ENCODE peak calls at places on chromosomes 13 and 19, in seven cellular contexts. N, O, W, R, I, D and B are unnamed samples.

GRCh38 chr13:77378662-77379061 is 51.8 kb upstream of the MYCBP2 start:
- DNase-seq in N (no peak), O (no peak), W (no peak), R (no peak), I (no peak), D (no peak), B (no peak)

GRCh38 chr13:78806457-78806856 is 147.5 kb upstream of the OBI1 start:
- DNase-seq in N (no peak), O (no peak), W (peak), R (no peak), I (no peak), D (peak), B (no peak)

GRCh38 chr19:30447276-30447870 is 75.2 kb downstream of the ZNF536 start:
- DNase-seq in N (no peak), O (no peak), W (no peak), R (no peak), I (no peak), D (no peak), B (no peak)

GRCh38 chr19:13795595-13796300 is 505 bp downstream of the ZSWIM4 start:
- DNase-seq in N (no peak), O (no peak), W (no peak), R (no peak), I (peak), D (no peak), B (no peak)

GRCh38 chr13:62678039-62678438 is 1262.4 kb upstream of the PCDH20 start:
- DNase-seq in N (no peak), O (no peak), W (no peak), R (no peak), I (no peak), D (no peak), B (no peak)

GRCh38 chr13:88031980-88032562 is 360.9 kb downstream of the SLITRK5 start:
- DNase-seq in N (no peak), O (no peak), W (no peak), R (no peak), I (no peak), D (no peak), B (no peak)

GRCh38 chr13:51959773-51960172 is 51.5 kb downstream of the ATP7B start:
- DNase-seq in N (no peak), O (no peak), W (peak), R (no peak), I (no peak), D (no peak), B (no peak)

GRCh38 chr19:55483681-55484361 is 1.2 kb upstream of the NAT14 start:
- DNase-seq in N (no peak), O (no peak), W (no peak), R (peak), I (no peak), D (no peak), B (no peak)

GRCh38 chr19:6828698-6829633 is 56.5 kb downstream of the VAV1 start:
- DNase-seq in N (peak), O (peak), W (peak), R (no peak), I (no peak), D (no peak), B (peak)

GRCh38 chr19:1009043-1009975 is 9.1 kb downstream of the GRIN3B start:
- DNase-seq in N (no peak), O (no peak), W (no peak), R (no peak), I (no peak), D (no peak), B (no peak)

DNA sequence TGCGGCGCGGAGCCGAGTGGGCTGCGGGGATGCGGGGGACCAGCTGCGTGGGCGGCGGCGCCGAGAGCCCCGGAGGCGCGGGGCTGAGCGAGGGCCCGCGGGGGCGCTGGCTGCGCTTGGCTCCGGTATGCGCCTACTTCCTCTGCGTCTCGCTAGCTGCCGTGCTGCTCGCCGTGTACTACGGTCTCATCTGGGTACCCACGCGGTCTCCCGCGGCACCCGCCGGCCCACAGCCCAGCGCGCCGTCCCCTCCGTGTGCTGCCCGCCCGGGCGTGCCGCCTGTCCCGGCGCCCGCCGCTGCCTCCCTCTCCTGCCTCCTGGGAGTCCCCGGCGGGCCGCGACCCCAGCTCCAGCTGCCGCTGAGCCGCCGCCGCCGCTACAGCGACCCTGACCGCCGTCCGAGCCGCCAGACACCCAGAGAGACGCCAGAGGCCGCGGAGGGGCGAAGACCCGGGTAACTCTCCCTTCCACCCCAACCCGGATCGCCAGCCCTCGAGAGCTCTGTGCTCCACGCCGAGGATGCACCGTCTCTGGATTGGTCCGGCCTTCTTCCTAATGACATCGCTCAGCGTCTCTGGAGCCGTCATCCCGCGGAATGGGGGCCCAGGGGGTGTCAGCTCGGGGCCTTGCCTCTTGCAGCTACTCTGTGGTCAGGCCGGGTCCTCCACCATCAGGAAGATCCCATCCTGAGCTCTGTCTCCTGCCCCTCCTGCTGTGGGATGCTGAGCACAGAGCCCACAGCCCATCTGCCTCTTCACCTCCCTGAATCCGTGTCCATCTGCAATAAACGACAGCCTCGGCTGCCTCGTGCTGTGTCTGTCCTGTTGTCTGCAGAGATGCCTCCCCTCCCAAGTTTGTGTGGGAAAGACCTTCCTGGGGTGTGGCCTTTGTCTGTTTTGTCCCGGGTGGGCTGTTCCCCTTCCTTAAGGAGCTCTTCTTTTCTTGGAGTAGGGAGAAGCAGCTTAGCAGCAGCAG is 493 bp downstream of the INAFM1 start:
- DNase-seq in N (no peak), O (no peak), W (peak), R (peak), I (peak), D (no peak), B (no peak)
- TF ChIP-seq JUND in N (no peak), O (no peak), W (no peak), R (no peak), I (no peak), D (no peak), B (no peak)

DNA sequence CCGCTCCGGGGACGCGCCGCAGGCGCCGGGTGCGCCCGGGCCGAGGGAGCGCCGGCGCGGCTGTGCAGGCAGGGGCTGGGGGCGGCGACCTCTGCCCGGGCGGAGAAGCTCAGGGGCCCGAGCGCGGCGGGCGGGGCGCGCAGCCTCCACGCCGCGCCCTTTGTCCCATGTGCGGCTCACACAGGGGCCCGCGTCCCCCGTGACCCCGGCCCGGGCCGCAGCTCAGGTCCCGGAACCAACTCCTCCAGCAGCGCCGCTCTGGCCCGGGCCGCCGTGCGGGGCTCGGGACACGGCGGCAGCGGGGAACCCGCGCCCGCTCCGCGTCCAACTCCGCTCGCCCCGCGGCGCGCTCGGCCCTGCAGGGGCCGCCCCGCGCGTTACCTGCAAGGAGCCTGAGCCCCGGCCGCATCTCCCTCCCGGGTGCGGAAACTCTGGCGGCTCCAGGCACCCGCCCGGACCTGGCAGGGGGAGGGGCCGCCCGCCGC is at the start of gene TMTC4:
- DNase-seq in N (no peak), O (no peak), W (no peak), R (no peak), I (peak), D (peak), B (no peak)
- TF ChIP-seq JUND in N (no peak), O (no peak), W (no peak), R (no peak), I (no peak), D (no peak), B (no peak)

DNA sequence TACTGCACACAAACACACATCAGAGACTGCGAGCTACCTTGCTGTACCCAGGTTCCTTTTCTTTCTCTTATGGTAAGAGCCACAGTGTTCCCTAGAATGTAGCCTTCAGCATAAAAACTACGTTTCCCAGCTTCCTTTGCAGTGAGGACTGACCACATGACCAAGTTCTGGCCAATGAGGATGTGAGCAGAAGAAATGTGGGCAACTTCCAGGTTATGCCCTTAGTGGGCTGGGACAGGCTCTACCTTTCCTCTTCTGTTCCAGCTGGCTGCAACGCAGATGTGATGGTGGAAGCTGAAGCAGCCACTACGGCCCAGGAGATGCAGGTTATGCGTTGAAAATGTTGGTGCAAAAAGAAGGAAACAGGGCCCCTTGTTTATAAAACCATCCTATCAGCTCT is 27.5 kb downstream of the VRK3 start:
- DNase-seq in N (peak), O (peak), W (peak), R (peak), I (peak), D (peak), B (peak)
- TF ChIP-seq JUND in N (no peak), O (no peak), W (no peak), R (no peak), I (no peak), D (no peak), B (no peak)

GRCh38 chr19:39154626-39155100 is 29.1 kb downstream of the PAK4 start:
- DNase-seq in N (peak), O (no peak), W (peak), R (no peak), I (peak), D (no peak), B (peak)
- TF ChIP-seq JUND in N (no peak), O (no peak), W (no peak), R (no peak), I (no peak), D (no peak), B (peak)

GRCh38 chr19:17655751-17656480 is 32.2 kb downstream of the UNC13A start:
- DNase-seq in N (no peak), O (no peak), W (no peak), R (no peak), I (no peak), D (no peak), B (no peak)

GRCh38 chr19:17658240-17658639 is 29.9 kb downstream of the UNC13A start:
- DNase-seq in N (no peak), O (no peak), W (no peak), R (no peak), I (no peak), D (no peak), B (no peak)

GRCh38 chr19:17658666-17659065 is 29.5 kb downstream of the UNC13A start:
- DNase-seq in N (no peak), O (no peak), W (no peak), R (no peak), I (no peak), D (no peak), B (no peak)

GRCh38 chr19:17656970-17657369 is 31.2 kb downstream of the UNC13A start:
- DNase-seq in N (no peak), O (no peak), W (no peak), R (no peak), I (no peak), D (no peak), B (no peak)

GRCh38 chr19:17659996-17660395 is 28.2 kb downstream of the UNC13A start:
- DNase-seq in N (no peak), O (no peak), W (no peak), R (no peak), I (no peak), D (peak), B (no peak)
- TF ChIP-seq JUND in N (no peak), O (no peak), W (no peak), R (no peak), I (no peak), D (no peak), B (no peak)

GRCh38 chr19:45451181-45451849 is 16.5 kb upstream of the FOSB start:
- DNase-seq in N (no peak), O (no peak), W (no peak), R (no peak), I (no peak), D (no peak), B (peak)
- TF ChIP-seq JUND in N (no peak), O (no peak), W (no peak), R (no peak), I (no peak), D (no peak), B (no peak)

DNA sequence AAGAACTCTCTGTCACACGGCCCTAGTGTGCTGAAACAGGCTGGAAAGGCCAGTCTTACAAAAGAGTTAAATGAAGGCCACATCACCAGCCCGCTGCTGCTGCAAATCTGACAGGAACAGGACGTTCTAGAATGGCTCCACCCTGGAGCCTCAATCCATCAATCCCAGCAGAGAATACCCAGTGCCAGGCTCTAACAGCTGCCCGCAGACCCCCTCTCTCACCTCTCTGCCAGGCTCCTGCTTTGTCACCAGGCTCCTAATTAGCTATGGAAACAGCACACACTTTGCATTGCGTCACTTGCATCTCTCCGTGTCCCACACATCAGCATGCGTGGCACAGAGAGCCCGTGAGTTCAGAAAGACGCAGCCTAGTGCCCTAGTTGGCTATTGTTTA is 314.1 kb downstream of the FOXO1 start:
- DNase-seq in N (no peak), O (no peak), W (no peak), R (no peak), I (no peak), D (no peak), B (no peak)
- TF ChIP-seq JUND in N (no peak), O (no peak), W (no peak), R (no peak), I (no peak), D (no peak), B (no peak)